ENCODE peak calls at places on chromosome 5, in ten cellular contexts. One of them, this sample, is unnamed.
A peak's percentile ranks its signal among the peaks of the same experiment; 100 is the strongest.

GRCh38 chr5:119951330-119951934 is 322.1 kb downstream of the FAM170A start:
- DNase-seq in effector memory CD4-positive, alpha-beta T cell: no peak
- DNase-seq in cardiac muscle cell: no peak
- DNase-seq in activated CD4-positive, alpha-beta T cell treated with anti-CD3 and anti-CD28 coated beads for 24 hours: no peak
- DNase-seq in colonic mucosa: no peak
- DNase-seq in uterus: no peak
- DNase-seq in heart left ventricle: no peak
- DNase-seq in ovary: no peak
- DNase-seq in stimulated activated CD4-positive, alpha-beta T cell treated with anti-CD3 and anti-CD28 coated beads, Interleukin-1b, Interleukin-23, amount 100 ng/mL, for 4 hours: no peak
- DNase-seq in activated naive CD8-positive, alpha-beta T cell treated with anti-CD3 and anti-CD28 coated beads, Interleukin-2, amount 50 U/mL, for 16 hours: no peak
- DNase-seq in this sample: no peak

GRCh38 chr5:89735108-89735507 is 674.4 kb downstream of the CETN3 start:
- DNase-seq in effector memory CD4-positive, alpha-beta T cell: no peak
- DNase-seq in uterus: no peak
- DNase-seq in activated naive CD8-positive, alpha-beta T cell treated with anti-CD3 and anti-CD28 coated beads, Interleukin-2, amount 50 U/mL, for 16 hours: no peak
- DNase-seq in colonic mucosa: no peak
- DNase-seq in activated CD4-positive, alpha-beta T cell treated with anti-CD3 and anti-CD28 coated beads for 24 hours: no peak
- DNase-seq in heart left ventricle: no peak
- DNase-seq in cardiac muscle cell: peak; percentile 60
- DNase-seq in ovary: no peak
- DNase-seq in stimulated activated CD4-positive, alpha-beta T cell treated with anti-CD3 and anti-CD28 coated beads, Interleukin-1b, Interleukin-23, amount 100 ng/mL, for 4 hours: no peak
- DNase-seq in this sample: no peak

GRCh38 chr5:36363101-36363500 is 61.4 kb upstream of the RANBP3L start:
- DNase-seq in ovary: no peak
- DNase-seq in activated naive CD8-positive, alpha-beta T cell treated with anti-CD3 and anti-CD28 coated beads, Interleukin-2, amount 50 U/mL, for 16 hours: no peak
- DNase-seq in cardiac muscle cell: peak; percentile 74
- DNase-seq in heart left ventricle: no peak
- DNase-seq in colonic mucosa: no peak
- DNase-seq in uterus: no peak
- DNase-seq in effector memory CD4-positive, alpha-beta T cell: no peak
- DNase-seq in stimulated activated CD4-positive, alpha-beta T cell treated with anti-CD3 and anti-CD28 coated beads, Interleukin-1b, Interleukin-23, amount 100 ng/mL, for 4 hours: no peak
- DNase-seq in activated CD4-positive, alpha-beta T cell treated with anti-CD3 and anti-CD28 coated beads for 24 hours: no peak
- DNase-seq in this sample: no peak

GRCh38 chr5:177336112-177336511 is 15.4 kb downstream of the LMAN2 start:
- DNase-seq in cardiac muscle cell: peak; percentile 12
- DNase-seq in ovary: no peak
- DNase-seq in activated naive CD8-positive, alpha-beta T cell treated with anti-CD3 and anti-CD28 coated beads, Interleukin-2, amount 50 U/mL, for 16 hours: no peak
- DNase-seq in uterus: no peak
- DNase-seq in effector memory CD4-positive, alpha-beta T cell: no peak
- DNase-seq in heart left ventricle: no peak
- DNase-seq in stimulated activated CD4-positive, alpha-beta T cell treated with anti-CD3 and anti-CD28 coated beads, Interleukin-1b, Interleukin-23, amount 100 ng/mL, for 4 hours: no peak
- DNase-seq in colonic mucosa: no peak
- DNase-seq in activated CD4-positive, alpha-beta T cell treated with anti-CD3 and anti-CD28 coated beads for 24 hours: no peak
- DNase-seq in this sample: no peak

GRCh38 chr5:33713087-33713486 is 178.7 kb downstream of the ADAMTS12 start:
- DNase-seq in cardiac muscle cell: no peak
- DNase-seq in activated naive CD8-positive, alpha-beta T cell treated with anti-CD3 and anti-CD28 coated beads, Interleukin-2, amount 50 U/mL, for 16 hours: no peak
- DNase-seq in colonic mucosa: no peak
- DNase-seq in uterus: no peak
- DNase-seq in activated CD4-positive, alpha-beta T cell treated with anti-CD3 and anti-CD28 coated beads for 24 hours: no peak
- DNase-seq in heart left ventricle: no peak
- DNase-seq in ovary: no peak
- DNase-seq in effector memory CD4-positive, alpha-beta T cell: no peak
- DNase-seq in stimulated activated CD4-positive, alpha-beta T cell treated with anti-CD3 and anti-CD28 coated beads, Interleukin-1b, Interleukin-23, amount 100 ng/mL, for 4 hours: no peak
- DNase-seq in this sample: no peak

GRCh38 chr5:36683821-36684434 is 77.5 kb downstream of the SLC1A3 start:
- DNase-seq in activated CD4-positive, alpha-beta T cell treated with anti-CD3 and anti-CD28 coated beads for 24 hours: no peak
- DNase-seq in uterus: no peak
- DNase-seq in heart left ventricle: peak; percentile 41
- DNase-seq in colonic mucosa: no peak
- DNase-seq in cardiac muscle cell: peak; percentile 69
- DNase-seq in effector memory CD4-positive, alpha-beta T cell: no peak
- DNase-seq in activated naive CD8-positive, alpha-beta T cell treated with anti-CD3 and anti-CD28 coated beads, Interleukin-2, amount 50 U/mL, for 16 hours: no peak
- DNase-seq in ovary: no peak
- DNase-seq in stimulated activated CD4-positive, alpha-beta T cell treated with anti-CD3 and anti-CD28 coated beads, Interleukin-1b, Interleukin-23, amount 100 ng/mL, for 4 hours: no peak
- DNase-seq in this sample: no peak

GRCh38 chr5:23507278-23507685 is at the start of gene PRDM9:
- DNase-seq in uterus: peak; percentile 41
- DNase-seq in ovary: peak; percentile 15
- DNase-seq in stimulated activated CD4-positive, alpha-beta T cell treated with anti-CD3 and anti-CD28 coated beads, Interleukin-1b, Interleukin-23, amount 100 ng/mL, for 4 hours: no peak
- DNase-seq in effector memory CD4-positive, alpha-beta T cell: no peak
- DNase-seq in heart left ventricle: peak; percentile 63
- DNase-seq in cardiac muscle cell: peak; percentile 80
- DNase-seq in activated naive CD8-positive, alpha-beta T cell treated with anti-CD3 and anti-CD28 coated beads, Interleukin-2, amount 50 U/mL, for 16 hours: no peak
- DNase-seq in colonic mucosa: no peak
- DNase-seq in activated CD4-positive, alpha-beta T cell treated with anti-CD3 and anti-CD28 coated beads for 24 hours: no peak
- DNase-seq in this sample: peak; percentile 68

GRCh38 chr5:32612134-32612888 is 27.0 kb downstream of the SUB1 start:
- DNase-seq in cardiac muscle cell: peak; percentile 34
- DNase-seq in activated naive CD8-positive, alpha-beta T cell treated with anti-CD3 and anti-CD28 coated beads, Interleukin-2, amount 50 U/mL, for 16 hours: no peak
- DNase-seq in stimulated activated CD4-positive, alpha-beta T cell treated with anti-CD3 and anti-CD28 coated beads, Interleukin-1b, Interleukin-23, amount 100 ng/mL, for 4 hours: no peak
- DNase-seq in activated CD4-positive, alpha-beta T cell treated with anti-CD3 and anti-CD28 coated beads for 24 hours: no peak
- DNase-seq in heart left ventricle: no peak
- DNase-seq in colonic mucosa: peak; percentile 24
- DNase-seq in ovary: no peak
- DNase-seq in uterus: no peak
- DNase-seq in effector memory CD4-positive, alpha-beta T cell: no peak
- DNase-seq in this sample: no peak

GRCh38 chr5:173767580-173768266 is 120.4 kb upstream of the CPEB4 start:
- DNase-seq in stimulated activated CD4-positive, alpha-beta T cell treated with anti-CD3 and anti-CD28 coated beads, Interleukin-1b, Interleukin-23, amount 100 ng/mL, for 4 hours: no peak
- DNase-seq in uterus: no peak
- DNase-seq in heart left ventricle: peak; percentile 64
- DNase-seq in ovary: no peak
- DNase-seq in effector memory CD4-positive, alpha-beta T cell: no peak
- DNase-seq in activated CD4-positive, alpha-beta T cell treated with anti-CD3 and anti-CD28 coated beads for 24 hours: no peak
- DNase-seq in cardiac muscle cell: no peak
- DNase-seq in colonic mucosa: no peak
- DNase-seq in activated naive CD8-positive, alpha-beta T cell treated with anti-CD3 and anti-CD28 coated beads, Interleukin-2, amount 50 U/mL, for 16 hours: no peak
- DNase-seq in this sample: no peak

GRCh38 chr5:75681125-75681830 is 36.0 kb downstream of the POC5 start:
- DNase-seq in ovary: no peak
- DNase-seq in stimulated activated CD4-positive, alpha-beta T cell treated with anti-CD3 and anti-CD28 coated beads, Interleukin-1b, Interleukin-23, amount 100 ng/mL, for 4 hours: no peak
- DNase-seq in uterus: no peak
- DNase-seq in activated naive CD8-positive, alpha-beta T cell treated with anti-CD3 and anti-CD28 coated beads, Interleukin-2, amount 50 U/mL, for 16 hours: no peak
- DNase-seq in cardiac muscle cell: peak; percentile 65
- DNase-seq in effector memory CD4-positive, alpha-beta T cell: no peak
- DNase-seq in heart left ventricle: no peak
- DNase-seq in colonic mucosa: no peak
- DNase-seq in activated CD4-positive, alpha-beta T cell treated with anti-CD3 and anti-CD28 coated beads for 24 hours: no peak
- DNase-seq in this sample: no peak

GRCh38 chr5:113163328-113163727 is 186.7 kb downstream of the DCP2 start:
- DNase-seq in cardiac muscle cell: peak; percentile 41
- DNase-seq in activated naive CD8-positive, alpha-beta T cell treated with anti-CD3 and anti-CD28 coated beads, Interleukin-2, amount 50 U/mL, for 16 hours: no peak
- DNase-seq in heart left ventricle: no peak
- DNase-seq in effector memory CD4-positive, alpha-beta T cell: no peak
- DNase-seq in ovary: no peak
- DNase-seq in stimulated activated CD4-positive, alpha-beta T cell treated with anti-CD3 and anti-CD28 coated beads, Interleukin-1b, Interleukin-23, amount 100 ng/mL, for 4 hours: no peak
- DNase-seq in colonic mucosa: no peak
- DNase-seq in uterus: no peak
- DNase-seq in activated CD4-positive, alpha-beta T cell treated with anti-CD3 and anti-CD28 coated beads for 24 hours: no peak
- DNase-seq in this sample: no peak

GRCh38 chr5:117803533-117803932 is 1184.8 kb downstream of the DTWD2 start:
- DNase-seq in colonic mucosa: no peak
- DNase-seq in ovary: no peak
- DNase-seq in activated naive CD8-positive, alpha-beta T cell treated with anti-CD3 and anti-CD28 coated beads, Interleukin-2, amount 50 U/mL, for 16 hours: no peak
- DNase-seq in cardiac muscle cell: peak; percentile 33
- DNase-seq in uterus: no peak
- DNase-seq in activated CD4-positive, alpha-beta T cell treated with anti-CD3 and anti-CD28 coated beads for 24 hours: no peak
- DNase-seq in stimulated activated CD4-positive, alpha-beta T cell treated with anti-CD3 and anti-CD28 coated beads, Interleukin-1b, Interleukin-23, amount 100 ng/mL, for 4 hours: no peak
- DNase-seq in heart left ventricle: no peak
- DNase-seq in effector memory CD4-positive, alpha-beta T cell: no peak
- DNase-seq in this sample: no peak

GRCh38 chr5:135426102-135427082 is 20.8 kb downstream of the DCANP1 start:
- DNase-seq in effector memory CD4-positive, alpha-beta T cell: no peak
- DNase-seq in stimulated activated CD4-positive, alpha-beta T cell treated with anti-CD3 and anti-CD28 coated beads, Interleukin-1b, Interleukin-23, amount 100 ng/mL, for 4 hours: peak; percentile 13
- DNase-seq in ovary: no peak
- DNase-seq in uterus: no peak
- DNase-seq in colonic mucosa: no peak
- DNase-seq in heart left ventricle: no peak
- DNase-seq in activated CD4-positive, alpha-beta T cell treated with anti-CD3 and anti-CD28 coated beads for 24 hours: peak; percentile 19
- DNase-seq in cardiac muscle cell: peak; percentile 65
- DNase-seq in activated naive CD8-positive, alpha-beta T cell treated with anti-CD3 and anti-CD28 coated beads, Interleukin-2, amount 50 U/mL, for 16 hours: no peak
- DNase-seq in this sample: no peak

GRCh38 chr5:146510528-146510927 is 5.5 kb downstream of the GPR151 start:
- DNase-seq in activated CD4-positive, alpha-beta T cell treated with anti-CD3 and anti-CD28 coated beads for 24 hours: no peak
- DNase-seq in colonic mucosa: no peak
- DNase-seq in stimulated activated CD4-positive, alpha-beta T cell treated with anti-CD3 and anti-CD28 coated beads, Interleukin-1b, Interleukin-23, amount 100 ng/mL, for 4 hours: no peak
- DNase-seq in effector memory CD4-positive, alpha-beta T cell: no peak
- DNase-seq in activated naive CD8-positive, alpha-beta T cell treated with anti-CD3 and anti-CD28 coated beads, Interleukin-2, amount 50 U/mL, for 16 hours: no peak
- DNase-seq in heart left ventricle: no peak
- DNase-seq in ovary: no peak
- DNase-seq in cardiac muscle cell: peak; percentile 69
- DNase-seq in uterus: no peak
- DNase-seq in this sample: no peak

GRCh38 chr5:154712518-154713437 is 42.4 kb upstream of the LARP1 start:
- DNase-seq in activated naive CD8-positive, alpha-beta T cell treated with anti-CD3 and anti-CD28 coated beads, Interleukin-2, amount 50 U/mL, for 16 hours: no peak
- DNase-seq in cardiac muscle cell: no peak
- DNase-seq in stimulated activated CD4-positive, alpha-beta T cell treated with anti-CD3 and anti-CD28 coated beads, Interleukin-1b, Interleukin-23, amount 100 ng/mL, for 4 hours: no peak
- DNase-seq in uterus: no peak
- DNase-seq in heart left ventricle: no peak
- DNase-seq in colonic mucosa: peak; percentile 89
- DNase-seq in ovary: no peak
- DNase-seq in activated CD4-positive, alpha-beta T cell treated with anti-CD3 and anti-CD28 coated beads for 24 hours: no peak
- DNase-seq in effector memory CD4-positive, alpha-beta T cell: no peak
- DNase-seq in this sample: no peak

GRCh38 chr5:88679638-88680037 is 203.3 kb downstream of the MEF2C start:
- DNase-seq in stimulated activated CD4-positive, alpha-beta T cell treated with anti-CD3 and anti-CD28 coated beads, Interleukin-1b, Interleukin-23, amount 100 ng/mL, for 4 hours: no peak
- DNase-seq in colonic mucosa: no peak
- DNase-seq in activated CD4-positive, alpha-beta T cell treated with anti-CD3 and anti-CD28 coated beads for 24 hours: no peak
- DNase-seq in activated naive CD8-positive, alpha-beta T cell treated with anti-CD3 and anti-CD28 coated beads, Interleukin-2, amount 50 U/mL, for 16 hours: no peak
- DNase-seq in ovary: no peak
- DNase-seq in heart left ventricle: no peak
- DNase-seq in uterus: no peak
- DNase-seq in cardiac muscle cell: no peak
- DNase-seq in effector memory CD4-positive, alpha-beta T cell: no peak
- DNase-seq in this sample: no peak

GRCh38 chr5:77087484-77088291 is 603 bp upstream of the ZBED3 start:
- DNase-seq in heart left ventricle: peak; percentile 28
- DNase-seq in colonic mucosa: peak; percentile 42
- DNase-seq in ovary: peak; percentile 36
- DNase-seq in uterus: no peak
- DNase-seq in effector memory CD4-positive, alpha-beta T cell: no peak
- DNase-seq in stimulated activated CD4-positive, alpha-beta T cell treated with anti-CD3 and anti-CD28 coated beads, Interleukin-1b, Interleukin-23, amount 100 ng/mL, for 4 hours: no peak
- DNase-seq in activated naive CD8-positive, alpha-beta T cell treated with anti-CD3 and anti-CD28 coated beads, Interleukin-2, amount 50 U/mL, for 16 hours: no peak
- DNase-seq in activated CD4-positive, alpha-beta T cell treated with anti-CD3 and anti-CD28 coated beads for 24 hours: no peak
- DNase-seq in cardiac muscle cell: peak; percentile 81
- DNase-seq in this sample: peak; percentile 65

GRCh38 chr5:114101153-114101552 is 260.7 kb upstream of the KCNN2 start:
- DNase-seq in colonic mucosa: peak; percentile 22
- DNase-seq in heart left ventricle: peak; percentile 18
- DNase-seq in activated naive CD8-positive, alpha-beta T cell treated with anti-CD3 and anti-CD28 coated beads, Interleukin-2, amount 50 U/mL, for 16 hours: no peak
- DNase-seq in cardiac muscle cell: peak; percentile 67
- DNase-seq in effector memory CD4-positive, alpha-beta T cell: no peak
- DNase-seq in stimulated activated CD4-positive, alpha-beta T cell treated with anti-CD3 and anti-CD28 coated beads, Interleukin-1b, Interleukin-23, amount 100 ng/mL, for 4 hours: no peak
- DNase-seq in uterus: no peak
- DNase-seq in ovary: no peak
- DNase-seq in activated CD4-positive, alpha-beta T cell treated with anti-CD3 and anti-CD28 coated beads for 24 hours: no peak
- DNase-seq in this sample: no peak

This sample was measured in sciatic nerve.